ENCODE peak calls at places on chromosomes 11 and 22, in seven cellular contexts. N is HT1080; V is EL; Z is ACHN; L is HTR-8/SVneo; K is hippocampal formation; P is activated effector memory CD4-positive, alpha-beta T cell treated with Interleukin-2 at 50 U/mL for 16 hours. R is an unnamed sample.

GRCh38 chr11:11777897-11778296 is 63.9 kb upstream of the USP47 start:
- DNase-seq in K (no peak), N (no peak), L (no peak), Z (no peak), P (no peak), V (no peak), R (no peak)

GRCh38 chr11:8220261-8221024 is 43.2 kb downstream of the LMO1 start:
- DNase-seq in N (no peak), V (no peak), L (no peak), P (no peak), K (no peak), Z (no peak), R (no peak)

GRCh38 chr22:37222440-37222971 is 10.2 kb upstream of the SSTR3 start:
- DNase-seq in V (no peak), Z (no peak), N (no peak), K (no peak), P (no peak), L (no peak), R (no peak)

GRCh38 chr11:48005133-48005532 is 24.8 kb downstream of the PTPRJ start:
- DNase-seq in V (no peak), K (no peak), P (no peak), Z (no peak), L (no peak), N (no peak), R (no peak)

GRCh38 chr11:61356701-61357100 is 5.0 kb downstream of the CYB561A3 start:
- DNase-seq in P (no peak), K (no peak), V (no peak), N (no peak), L (no peak), Z (no peak), R (no peak)

GRCh38 chr11:2512431-2513407 is 67.9 kb downstream of the KCNQ1 start:
- DNase-seq in L (no peak), N (no peak), V (no peak), Z (no peak), K (no peak), P (no peak), R (no peak)

GRCh38 chr11:131099013-131099412 is 182.7 kb upstream of the SNX19 start:
- DNase-seq in Z (no peak), N (peak), P (no peak), V (peak), L (no peak), K (no peak), R (no peak)

GRCh38 chr11:112899235-112899634 is 62.0 kb upstream of the NCAM1 start:
- DNase-seq in V (no peak), L (no peak), K (no peak), P (no peak), N (no peak), Z (no peak), R (no peak)

GRCh38 chr22:31947296-31947695 is 3.0 kb downstream of the YWHAH start:
- DNase-seq in K (peak), N (peak), P (no peak), V (no peak), Z (no peak), L (no peak), R (no peak)

GRCh38 chr11:31995525-31996123 is 95.2 kb upstream of the RCN1 start:
- DNase-seq in V (peak), Z (no peak), K (no peak), N (peak), L (peak), P (no peak), R (no peak)

GRCh38 chr22:36371920-36372319 is 15.8 kb downstream of the MYH9 start:
- DNase-seq in Z (no peak), V (no peak), L (no peak), N (no peak), P (no peak), K (no peak), R (no peak)

GRCh38 chr11:128458316-128458715 is 129.0 kb downstream of the ETS1 start:
- DNase-seq in Z (peak), V (peak), P (no peak), N (peak), L (peak), K (no peak), R (no peak)

GRCh38 chr22:38070250-38070921 is 13.2 kb downstream of the PICK1 start:
- DNase-seq in N (no peak), L (no peak), V (no peak), K (no peak), P (no peak), Z (no peak), R (no peak)

R was measured in MG63.